ENCODE peak calls at places on chromosome 22, in eight cellular contexts. O is iris pigment epithelial cell, A is anterior cingulate cortex, F is NCI-H460, V is neural crest cell, W is sciatic nerve, Y is HL-60, T is stomach. P is an unnamed sample.

GRCh38 chr22:48734359-48734758 is 1093.3 kb downstream of the BRD1 start:
- DNase-seq in O (no peak), A (no peak), F (no peak), V (no peak), W (no peak), Y (no peak), T (no peak), P (no peak)

GRCh38 chr22:17773606-17774205 is 563 bp downstream of the BID start:
- DNase-seq in O (peak), A (peak), F (no peak), V (peak), W (no peak), Y (no peak), T (peak), P (no peak)

GRCh38 chr22:46010951-46011626 is 34.1 kb upstream of the WNT7B start:
- DNase-seq in O (no peak), A (peak), F (no peak), V (no peak), W (peak), Y (no peak), T (peak), P (peak)

GRCh38 chr22:49538006-49538405 is 289.7 kb downstream of the BRD1 start:
- DNase-seq in O (no peak), A (no peak), F (no peak), V (no peak), W (no peak), Y (no peak), T (no peak), P (no peak)

GRCh38 chr22:48192920-48193319 is 1430.5 kb downstream of the TBC1D22A start:
- DNase-seq in O (no peak), A (no peak), F (no peak), V (no peak), W (no peak), Y (no peak), T (no peak), P (no peak)

GRCh38 chr22:26893034-26893710 is 235.8 kb downstream of the MIAT start:
- DNase-seq in O (no peak), A (no peak), F (no peak), V (no peak), W (no peak), Y (no peak), T (no peak), P (no peak)

GRCh38 chr22:46057762-46058420 is 80.9 kb upstream of the WNT7B start:
- DNase-seq in O (no peak), A (no peak), F (peak), V (no peak), W (peak), Y (no peak), T (peak), P (peak)

GRCh38 chr22:19520566-19521305 is 3.5 kb downstream of the CLDN5 start:
- DNase-seq in O (no peak), A (no peak), F (no peak), V (no peak), W (no peak), Y (no peak), T (no peak), P (peak)

GRCh38 chr22:38176170-38176741 is 5.4 kb downstream of the PLA2G6 start:
- DNase-seq in O (peak), A (no peak), F (no peak), V (no peak), W (no peak), Y (peak), T (peak), P (no peak)

GRCh38 chr22:48761546-48761945 is 1066.1 kb downstream of the BRD1 start:
- DNase-seq in O (no peak), A (no peak), F (no peak), V (no peak), W (peak), Y (no peak), T (peak), P (peak)

GRCh38 chr22:36563444-36563843 is 34.5 kb upstream of the EIF3D start:
- DNase-seq in O (no peak), A (no peak), F (no peak), V (no peak), W (no peak), Y (no peak), T (no peak), P (no peak)

GRCh38 chr22:21713428-21714058 is 22.1 kb downstream of the YPEL1 start:
- DNase-seq in O (no peak), A (no peak), F (no peak), V (no peak), W (no peak), Y (no peak), T (no peak), P (no peak)

GRCh38 chr22:46575915-46576555 is 38.6 kb upstream of the CELSR1 start:
- DNase-seq in O (no peak), A (no peak), F (no peak), V (no peak), W (peak), Y (no peak), T (no peak), P (no peak)

GRCh38 chr22:44363980-44364749 is 51.4 kb upstream of the SHISAL1 start:
- DNase-seq in O (no peak), A (no peak), F (no peak), V (no peak), W (no peak), Y (no peak), T (no peak), P (no peak)

GRCh38 chr22:20624161-20624616 is 116.8 kb downstream of the MED15 start:
- DNase-seq in O (peak), A (no peak), F (no peak), V (no peak), W (no peak), Y (no peak), T (no peak), P (no peak)

P was measured in mesenteric fat pad.